ENCODE peak calls at places on chromosomes 6 and 20, in six cellular contexts. O is testis, Y is IMR-90, A is Peyer's patch, X is adrenal gland, K is stomach. E is an unnamed sample.

GRCh38 chr6:134607411-134607810 is 289.5 kb upstream of the SGK1 start:
- DNase-seq in O (no peak), Y (no peak), K (no peak), A (no peak), X (no peak), E (no peak)

GRCh38 chr6:38055210-38055609 is 235.7 kb downstream of the ZFAND3 start:
- DNase-seq in Y (no peak), O (no peak), X (no peak), K (no peak), A (no peak), E (no peak)

GRCh38 chr6:105991561-105992314 is 94.4 kb upstream of the PRDM1 start:
- DNase-seq in O (peak), A (peak), X (no peak), Y (no peak), K (peak), E (no peak)

GRCh38 chr6:7107578-7108195 is at the start of gene RREB1:
- DNase-seq in O (peak), K (peak), X (peak), A (peak), Y (peak), E (peak)

GRCh38 chr6:13633343-13633742 is 18.2 kb downstream of the NOL7 start:
- DNase-seq in A (no peak), Y (no peak), K (no peak), X (no peak), O (no peak), E (no peak)

GRCh38 chr6:16295471-16295870 is 57.1 kb downstream of the GMPR start:
- DNase-seq in X (no peak), K (no peak), A (no peak), O (no peak), Y (no peak), E (no peak)

GRCh38 chr6:138559153-138559552 is 59.9 kb upstream of the NHSL1 start:
- DNase-seq in K (no peak), X (no peak), A (no peak), Y (no peak), O (no peak), E (no peak)

GRCh38 chr20:2101057-2101934 is at the start of gene STK35:
- DNase-seq in O (peak), K (no peak), X (peak), A (no peak), Y (no peak), E (peak)

GRCh38 chr6:20211941-20212391 is 303 bp downstream of the MBOAT1 start:
- DNase-seq in A (no peak), O (no peak), Y (no peak), K (peak), X (no peak), E (no peak)

GRCh38 chr6:93713974-93714373 is 294.6 kb upstream of the EPHA7 start:
- DNase-seq in Y (no peak), O (no peak), X (no peak), A (no peak), K (no peak), E (no peak)

GRCh38 chr20:23157741-23158140 is 71.6 kb upstream of the CD93 start:
- DNase-seq in K (peak), X (no peak), Y (no peak), O (no peak), A (no peak), E (no peak)

GRCh38 chr20:23155141-23155590 is 69.0 kb upstream of the CD93 start:
- DNase-seq in O (no peak), Y (no peak), K (no peak), A (no peak), X (no peak), E (no peak)

GRCh38 chr20:23153696-23154341 is 67.7 kb upstream of the CD93 start:
- DNase-seq in K (no peak), Y (no peak), X (no peak), A (no peak), O (no peak), E (no peak)

GRCh38 chr20:23156842-23157423 is 70.8 kb upstream of the CD93 start:
- DNase-seq in O (no peak), A (no peak), K (no peak), X (no peak), Y (no peak), E (no peak)

GRCh38 chr20:23156170-23156841 is 70.2 kb upstream of the CD93 start:
- DNase-seq in O (peak), K (peak), Y (peak), X (peak), A (no peak), E (peak)
- TF ChIP-seq POLR2A in O (no peak), K (no peak), Y (no peak), X (no peak), A (no peak), E (no peak)

DNA sequence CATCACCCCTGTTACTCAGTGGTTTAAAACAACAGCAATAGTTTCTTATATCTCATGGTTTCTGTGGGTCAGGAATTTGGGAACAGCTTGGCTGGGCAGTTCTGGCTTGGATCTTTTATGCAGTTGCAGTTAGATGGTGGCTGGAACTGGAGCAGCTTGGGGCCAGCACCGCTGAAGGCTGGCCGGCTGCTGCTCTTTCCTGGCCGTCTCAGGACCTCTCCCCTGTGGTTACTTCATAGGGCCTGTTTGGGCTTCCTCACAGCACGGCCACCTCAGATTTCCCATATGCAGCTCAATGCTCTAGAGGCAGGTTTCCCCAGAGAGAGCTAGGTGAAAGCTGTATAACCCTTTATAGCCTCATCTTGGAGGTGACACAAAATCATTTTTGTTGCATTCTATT is 15.6 kb downstream of the PKIG start:
- DNase-seq in O (no peak), Y (no peak), A (no peak), K (no peak), X (no peak), E (no peak)
- H3K4me3 ChIP-seq in O (no peak), Y (no peak), A (no peak), K (no peak), X (no peak), E (no peak)

GRCh38 chr20:25696384-25697131 is at the start of gene ZNF337:
- DNase-seq in K (peak), O (peak), Y (peak), A (peak), X (peak), E (peak)
- TF ChIP-seq CTCF in K (no peak), O (no peak), Y (peak), A (no peak), X (no peak), E (no peak)

DNA sequence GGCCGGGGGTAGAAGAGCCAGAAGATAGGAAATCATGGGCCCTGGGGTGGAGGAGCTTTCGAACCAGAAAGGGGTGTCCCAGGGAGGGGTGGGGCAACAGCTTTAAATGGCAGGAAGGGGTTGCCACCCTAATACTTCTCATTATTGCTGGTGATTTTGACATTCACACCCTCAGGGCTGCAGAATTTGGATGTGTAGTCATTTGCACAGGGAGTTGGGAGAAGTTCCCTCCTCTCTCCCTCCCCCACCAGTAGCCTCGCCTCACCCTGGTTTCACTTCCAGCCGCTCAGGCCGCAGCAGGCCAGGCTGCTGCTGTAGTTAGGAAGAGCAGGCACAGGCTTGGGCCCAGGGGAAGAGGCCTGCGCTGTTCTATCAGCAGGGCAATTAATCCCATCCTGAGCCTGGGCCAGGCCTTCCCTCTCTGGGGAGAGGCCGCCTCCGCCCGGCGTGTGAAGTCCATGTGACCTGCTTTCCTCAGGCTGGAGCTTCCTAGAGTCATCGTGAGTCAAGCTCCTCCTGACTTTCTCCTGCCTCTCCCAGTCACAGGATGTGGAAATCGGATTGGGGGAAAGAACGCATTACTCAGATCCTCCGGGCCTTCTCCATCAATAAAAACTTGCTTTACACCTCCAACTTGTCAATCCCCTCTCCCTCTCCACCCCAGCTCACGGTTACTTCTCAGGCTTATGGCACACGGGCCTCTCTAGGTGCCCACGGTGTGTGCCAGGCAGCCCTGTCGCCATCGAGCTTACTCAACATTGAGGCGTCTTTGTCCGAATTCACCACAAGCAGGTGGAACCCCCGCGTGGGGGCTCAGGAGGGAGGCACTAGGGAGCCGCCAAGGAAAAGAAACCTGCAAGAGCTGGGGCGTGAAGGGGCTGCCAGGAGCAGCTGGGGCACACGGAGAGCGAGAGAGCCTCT is 7.8 kb downstream of the ADTRP start:
- DNase-seq in K (peak), O (peak), A (peak), X (peak), Y (peak), E (peak)
- TF ChIP-seq POLR2A in K (no peak), O (no peak), A (peak), X (no peak), Y (peak), E (no peak)

GRCh38 chr20:36439040-36439730 is 102.1 kb upstream of the MYL9 start:
- DNase-seq in K (peak), X (peak), O (peak), Y (peak), A (peak), E (peak)

GRCh38 chr20:36439731-36440072 is 101.6 kb upstream of the MYL9 start:
- DNase-seq in O (no peak), Y (no peak), K (no peak), X (no peak), A (no peak), E (no peak)

GRCh38 chr20:36432096-36432495 is 109.2 kb upstream of the MYL9 start:
- DNase-seq in K (no peak), Y (no peak), A (no peak), O (no peak), X (no peak), E (no peak)

GRCh38 chr20:36434383-36434782 is 106.9 kb upstream of the MYL9 start:
- DNase-seq in Y (no peak), K (no peak), A (no peak), O (no peak), X (no peak), E (no peak)

GRCh38 chr20:36435799-36436541 is 105.3 kb upstream of the MYL9 start:
- DNase-seq in O (peak), K (peak), Y (peak), A (peak), X (peak), E (peak)
- H3K4me3 ChIP-seq in O (peak), K (peak), Y (peak), A (peak), X (peak), E (no peak)

GRCh38 chr6:43773050-43773956 is 3.3 kb downstream of the VEGFA start:
- DNase-seq in X (peak), Y (peak), K (peak), A (peak), O (peak), E (peak)
- TF ChIP-seq CTCF in X (peak), Y (peak), K (peak), A (peak), O (peak), E (no peak)

GRCh38 chr6:36610041-36610440 is 15.9 kb downstream of the SRSF3 start:
- DNase-seq in A (no peak), X (peak), Y (no peak), O (no peak), K (no peak), E (peak)
- TF ChIP-seq POLR2A in A (no peak), X (no peak), Y (no peak), O (no peak), K (no peak), E (no peak)

GRCh38 chr6:63808576-63808975 is 173.0 kb downstream of the PHF3 start:
- DNase-seq in O (no peak), Y (no peak), K (no peak), X (no peak), A (no peak), E (no peak)

GRCh38 chr6:63805345-63805744 is 169.7 kb downstream of the PHF3 start:
- DNase-seq in A (no peak), Y (no peak), K (no peak), O (no peak), X (no peak), E (no peak)

GRCh38 chr6:63805808-63806572 is 170.4 kb downstream of the PHF3 start:
- DNase-seq in X (no peak), K (no peak), Y (peak), O (no peak), A (no peak), E (no peak)

GRCh38 chr6:63807056-63807455 is 171.5 kb downstream of the PHF3 start:
- DNase-seq in X (no peak), A (no peak), Y (no peak), K (no peak), O (no peak), E (no peak)

DNA sequence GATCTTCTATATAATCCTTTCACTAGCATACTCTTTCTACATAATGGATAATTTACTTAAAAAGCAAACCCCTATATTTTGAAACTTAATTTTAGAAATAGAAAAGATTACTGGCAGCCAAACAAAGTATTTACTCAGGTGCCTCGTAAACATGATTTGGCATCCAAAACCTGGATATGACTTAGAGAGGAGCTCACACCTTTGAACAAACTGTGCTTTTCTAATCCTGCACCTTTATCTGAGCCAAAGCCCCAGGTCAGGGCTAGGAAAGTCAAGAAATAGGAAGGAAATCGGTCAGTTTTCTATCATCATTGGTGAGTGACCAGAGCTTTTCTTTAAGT is 170.9 kb downstream of the PHF3 start:
- DNase-seq in X (no peak), K (no peak), O (no peak), Y (no peak), A (no peak), E (no peak)
- H3K4me3 ChIP-seq in X (peak), K (no peak), O (no peak), Y (no peak), A (no peak), E (no peak)